ENCODE peak calls at places on chromosomes 6 and 20, in six cellular contexts. One of them, this sample, is unnamed.

GRCh38 chr6:17267586-17267985 is 13.6 kb upstream of the RBM24 start:
- DNase-seq in H9: no peak
- DNase-seq in IMR-90: no peak
- DNase-seq in neuronal stem cell: no peak
- DNase-seq in H1: no peak
- DNase-seq in mesenchymal stem cell: no peak
- DNase-seq in this sample: no peak

GRCh38 chr6:77447254-77447653 is 16.0 kb downstream of the HTR1B start:
- DNase-seq in IMR-90: peak
- DNase-seq in H1: no peak
- DNase-seq in mesenchymal stem cell: peak
- DNase-seq in H9: no peak
- DNase-seq in neuronal stem cell: no peak
- DNase-seq in this sample: no peak

GRCh38 chr6:155678361-155678760 is 222.7 kb upstream of the NOX3 start:
- DNase-seq in H1: no peak
- DNase-seq in mesenchymal stem cell: no peak
- DNase-seq in neuronal stem cell: no peak
- DNase-seq in H9: no peak
- DNase-seq in IMR-90: peak
- DNase-seq in this sample: no peak

GRCh38 chr6:169339731-169340314 is 86.2 kb upstream of the THBS2 start:
- DNase-seq in H9: no peak
- DNase-seq in IMR-90: no peak
- DNase-seq in mesenchymal stem cell: no peak
- DNase-seq in H1: no peak
- DNase-seq in neuronal stem cell: no peak
- DNase-seq in this sample: peak

GRCh38 chr6:168884646-168885086 is 369.0 kb downstream of the THBS2 start:
- DNase-seq in neuronal stem cell: peak
- DNase-seq in IMR-90: peak
- DNase-seq in H9: peak
- DNase-seq in H1: peak
- DNase-seq in mesenchymal stem cell: peak
- DNase-seq in this sample: peak

GRCh38 chr6:24879351-24879750 is 56.4 kb downstream of the RIPOR2 start:
- DNase-seq in neuronal stem cell: no peak
- DNase-seq in H1: no peak
- DNase-seq in mesenchymal stem cell: no peak
- DNase-seq in IMR-90: no peak
- DNase-seq in H9: no peak
- DNase-seq in this sample: peak

GRCh38 chr6:25788305-25788922 is 33.9 kb downstream of the SLC17A4 start:
- DNase-seq in mesenchymal stem cell: peak
- DNase-seq in neuronal stem cell: no peak
- DNase-seq in H1: peak
- DNase-seq in IMR-90: peak
- DNase-seq in H9: peak
- DNase-seq in this sample: peak

GRCh38 chr6:102813489-102814275 is 1420.2 kb downstream of the GRIK2 start:
- DNase-seq in mesenchymal stem cell: no peak
- DNase-seq in H9: no peak
- DNase-seq in H1: no peak
- DNase-seq in IMR-90: no peak
- DNase-seq in neuronal stem cell: no peak
- DNase-seq in this sample: peak

GRCh38 chr6:82589509-82590206 is 226.0 kb downstream of the TPBG start:
- DNase-seq in mesenchymal stem cell: peak
- DNase-seq in IMR-90: peak
- DNase-seq in H1: peak
- DNase-seq in H9: peak
- DNase-seq in neuronal stem cell: peak
- DNase-seq in this sample: peak

GRCh38 chr6:25913741-25914140 is 16.8 kb downstream of the SLC17A2 start:
- DNase-seq in mesenchymal stem cell: no peak
- DNase-seq in IMR-90: no peak
- DNase-seq in H9: no peak
- DNase-seq in H1: no peak
- DNase-seq in neuronal stem cell: no peak
- DNase-seq in this sample: no peak

GRCh38 chr20:47620808-47621805 is 119.4 kb downstream of the NCOA3 start:
- DNase-seq in H1: no peak
- DNase-seq in mesenchymal stem cell: peak
- DNase-seq in IMR-90: peak
- DNase-seq in H9: no peak
- DNase-seq in neuronal stem cell: peak
- DNase-seq in this sample: no peak

GRCh38 chr6:85472744-85473143 is 22.9 kb downstream of the NT5E start:
- DNase-seq in mesenchymal stem cell: peak
- DNase-seq in H9: no peak
- DNase-seq in H1: no peak
- DNase-seq in IMR-90: peak
- DNase-seq in neuronal stem cell: no peak
- DNase-seq in this sample: peak

GRCh38 chr20:5731753-5732366 is 18.3 kb upstream of the SHLD1 start:
- DNase-seq in H1: no peak
- DNase-seq in neuronal stem cell: no peak
- DNase-seq in IMR-90: no peak
- DNase-seq in H9: no peak
- DNase-seq in mesenchymal stem cell: no peak
- DNase-seq in this sample: no peak

GRCh38 chr6:161684721-161685120 is 410.9 kb upstream of the AGPAT4 start:
- DNase-seq in H1: no peak
- DNase-seq in mesenchymal stem cell: no peak
- DNase-seq in neuronal stem cell: no peak
- DNase-seq in IMR-90: no peak
- DNase-seq in H9: no peak
- DNase-seq in this sample: no peak

GRCh38 chr6:43949451-43950110 is 177.7 kb downstream of the MRPL14 start:
- DNase-seq in neuronal stem cell: no peak
- DNase-seq in H9: peak
- DNase-seq in mesenchymal stem cell: peak
- DNase-seq in H1: no peak
- DNase-seq in IMR-90: no peak
- DNase-seq in this sample: no peak

GRCh38 chr20:31363295-31363694 is 5.1 kb upstream of the DEFB118 start:
- DNase-seq in IMR-90: no peak
- DNase-seq in mesenchymal stem cell: no peak
- DNase-seq in H9: no peak
- DNase-seq in neuronal stem cell: no peak
- DNase-seq in H1: no peak
- DNase-seq in this sample: no peak

GRCh38 chr6:12878741-12879140 is 162.2 kb downstream of the PHACTR1 start:
- DNase-seq in H1: no peak
- DNase-seq in mesenchymal stem cell: no peak
- DNase-seq in IMR-90: no peak
- DNase-seq in H9: no peak
- DNase-seq in neuronal stem cell: no peak
- DNase-seq in this sample: no peak

GRCh38 chr6:16276991-16277981 is 38.9 kb downstream of the GMPR start:
- DNase-seq in neuronal stem cell: peak
- DNase-seq in IMR-90: peak
- DNase-seq in mesenchymal stem cell: peak
- DNase-seq in H1: peak
- DNase-seq in H9: peak
- DNase-seq in this sample: peak

GRCh38 chr6:2020909-2021308 is 224.5 kb downstream of the GMDS start:
- DNase-seq in mesenchymal stem cell: no peak
- DNase-seq in neuronal stem cell: no peak
- DNase-seq in H1: no peak
- DNase-seq in H9: no peak
- DNase-seq in IMR-90: peak
- DNase-seq in this sample: no peak

GRCh38 chr6:48706310-48706709 is 595.3 kb upstream of the PTCHD4 start:
- DNase-seq in neuronal stem cell: no peak
- DNase-seq in H9: no peak
- DNase-seq in IMR-90: no peak
- DNase-seq in mesenchymal stem cell: no peak
- DNase-seq in H1: no peak
- DNase-seq in this sample: no peak

GRCh38 chr6:28943557-28944411 is 20.0 kb upstream of the TRIM27 start:
- DNase-seq in H9: peak
- DNase-seq in H1: peak
- DNase-seq in mesenchymal stem cell: peak
- DNase-seq in neuronal stem cell: peak
- DNase-seq in IMR-90: peak
- DNase-seq in this sample: peak

GRCh38 chr6:6610031-6610591 is 21.6 kb downstream of the LY86 start:
- DNase-seq in neuronal stem cell: no peak
- DNase-seq in IMR-90: no peak
- DNase-seq in H1: no peak
- DNase-seq in H9: no peak
- DNase-seq in mesenchymal stem cell: no peak
- DNase-seq in this sample: no peak

GRCh38 chr6:85126448-85127178 is 323.3 kb upstream of the NT5E start:
- DNase-seq in IMR-90: peak
- DNase-seq in mesenchymal stem cell: peak
- DNase-seq in neuronal stem cell: peak
- DNase-seq in H9: peak
- DNase-seq in H1: peak
- DNase-seq in this sample: peak

GRCh38 chr6:111591901-111592461 is 13.7 kb downstream of the TRAF3IP2 start:
- DNase-seq in H1: no peak
- DNase-seq in neuronal stem cell: no peak
- DNase-seq in IMR-90: no peak
- DNase-seq in mesenchymal stem cell: peak
- DNase-seq in H9: no peak
- DNase-seq in this sample: peak

GRCh38 chr6:111591370-111591900 is 14.2 kb downstream of the TRAF3IP2 start:
- DNase-seq in H9: no peak
- DNase-seq in IMR-90: peak
- DNase-seq in mesenchymal stem cell: peak
- DNase-seq in H1: no peak
- DNase-seq in neuronal stem cell: no peak
- DNase-seq in this sample: peak

GRCh38 chr6:111588366-111588765 is 17.3 kb downstream of the TRAF3IP2 start:
- DNase-seq in mesenchymal stem cell: no peak
- DNase-seq in IMR-90: no peak
- DNase-seq in H9: no peak
- DNase-seq in neuronal stem cell: no peak
- DNase-seq in H1: no peak
- DNase-seq in this sample: no peak

GRCh38 chr6:111590209-111590955 is 15.3 kb downstream of the TRAF3IP2 start:
- DNase-seq in IMR-90: peak
- DNase-seq in H9: no peak
- DNase-seq in neuronal stem cell: no peak
- DNase-seq in H1: no peak
- DNase-seq in mesenchymal stem cell: no peak
- DNase-seq in this sample: peak

DNA sequence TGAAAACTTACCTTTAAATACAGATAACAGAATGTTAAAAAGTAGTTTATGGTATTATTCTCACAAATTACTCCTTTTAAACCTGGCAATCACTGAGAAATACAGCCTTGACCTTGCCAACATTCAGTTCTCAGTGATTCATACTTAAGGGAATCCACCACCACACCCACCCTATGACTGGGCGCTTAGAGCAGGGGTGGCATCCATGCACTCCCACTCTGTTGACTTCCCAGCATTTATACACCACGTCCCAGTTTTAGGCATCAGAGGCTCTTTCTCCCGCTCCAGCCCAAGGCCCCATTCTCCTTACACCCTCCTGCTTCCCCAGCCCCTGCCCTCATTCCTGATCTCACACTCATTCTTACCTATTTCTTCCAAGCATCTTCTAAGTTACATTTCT is 16.3 kb downstream of the TRAF3IP2 start:
- DNase-seq in mesenchymal stem cell: peak
- DNase-seq in IMR-90: peak
- DNase-seq in neuronal stem cell: no peak
- DNase-seq in H1: no peak
- DNase-seq in H9: no peak
- DNase-seq in this sample: peak
- H3K14ac ChIP-seq in mesenchymal stem cell: no peak
- H3K14ac ChIP-seq in IMR-90: peak
- H3K14ac ChIP-seq in neuronal stem cell: no peak
- H3K14ac ChIP-seq in H1: no peak
- H3K14ac ChIP-seq in H9: no peak
- H3K14ac ChIP-seq in this sample: no peak

GRCh38 chr20:3195607-3196230 is 8.8 kb downstream of the DDRGK1 start:
- DNase-seq in mesenchymal stem cell: no peak
- DNase-seq in neuronal stem cell: no peak
- DNase-seq in IMR-90: no peak
- DNase-seq in H9: no peak
- DNase-seq in H1: no peak
- DNase-seq in this sample: no peak

GRCh38 chr20:3199976-3200755 is 4.3 kb downstream of the DDRGK1 start:
- DNase-seq in IMR-90: no peak
- DNase-seq in mesenchymal stem cell: no peak
- DNase-seq in H9: no peak
- DNase-seq in H1: no peak
- DNase-seq in neuronal stem cell: no peak
- DNase-seq in this sample: no peak

GRCh38 chr20:3202965-3203314 is 1.5 kb downstream of the DDRGK1 start:
- DNase-seq in neuronal stem cell: no peak
- DNase-seq in H1: no peak
- DNase-seq in IMR-90: no peak
- DNase-seq in H9: no peak
- DNase-seq in mesenchymal stem cell: no peak
- DNase-seq in this sample: no peak

GRCh38 chr20:3203315-3204123 is 963 bp downstream of the DDRGK1 start:
- DNase-seq in H9: no peak
- DNase-seq in mesenchymal stem cell: peak
- DNase-seq in H1: no peak
- DNase-seq in IMR-90: no peak
- DNase-seq in neuronal stem cell: no peak
- DNase-seq in this sample: peak

GRCh38 chr20:3199206-3199605 is 5.3 kb downstream of the DDRGK1 start:
- DNase-seq in H9: no peak
- DNase-seq in mesenchymal stem cell: no peak
- DNase-seq in H1: no peak
- DNase-seq in IMR-90: no peak
- DNase-seq in neuronal stem cell: no peak
- DNase-seq in this sample: no peak
- H2AK5ac ChIP-seq in H9: no peak
- H2AK5ac ChIP-seq in mesenchymal stem cell: no peak
- H2AK5ac ChIP-seq in H1: no peak
- H2AK5ac ChIP-seq in IMR-90: no peak
- H2AK5ac ChIP-seq in neuronal stem cell: no peak
- H2AK5ac ChIP-seq in this sample: no peak

GRCh38 chr6:4925580-4925979 is 78.3 kb downstream of the RPP40 start:
- DNase-seq in H1: no peak
- DNase-seq in mesenchymal stem cell: no peak
- DNase-seq in H9: peak
- DNase-seq in neuronal stem cell: no peak
- DNase-seq in IMR-90: no peak
- DNase-seq in this sample: no peak
- H3K14ac ChIP-seq in H1: no peak
- H3K14ac ChIP-seq in mesenchymal stem cell: no peak
- H3K14ac ChIP-seq in H9: no peak
- H3K14ac ChIP-seq in neuronal stem cell: peak
- H3K14ac ChIP-seq in IMR-90: no peak
- H3K14ac ChIP-seq in this sample: no peak

DNA sequence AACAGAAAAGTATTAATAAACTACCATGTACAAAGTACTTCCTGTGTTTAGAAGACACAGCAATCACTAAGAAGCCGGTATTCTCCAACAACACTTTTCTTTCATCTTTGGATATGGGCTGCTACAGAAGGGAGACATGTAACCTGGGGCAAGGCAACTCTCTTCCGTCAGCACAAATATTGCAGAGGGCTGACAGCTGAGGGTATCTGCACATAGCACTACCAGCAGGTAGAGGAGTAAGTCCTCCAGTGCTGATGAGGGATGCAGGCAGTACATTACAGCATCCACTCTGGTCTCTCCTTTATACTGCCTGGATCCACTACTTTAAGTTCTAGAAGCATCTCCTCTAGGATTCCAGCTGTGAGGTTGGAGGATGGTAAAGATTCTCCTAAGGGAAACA is 110.5 kb upstream of the ADGRF1 start:
- DNase-seq in IMR-90: no peak
- DNase-seq in H1: no peak
- DNase-seq in neuronal stem cell: no peak
- DNase-seq in H9: no peak
- DNase-seq in mesenchymal stem cell: peak
- DNase-seq in this sample: peak
- H2AK5ac ChIP-seq in IMR-90: peak
- H2AK5ac ChIP-seq in H1: no peak
- H2AK5ac ChIP-seq in neuronal stem cell: no peak
- H2AK5ac ChIP-seq in H9: no peak
- H2AK5ac ChIP-seq in mesenchymal stem cell: peak
- H2AK5ac ChIP-seq in this sample: no peak

This sample was measured in trophoblast cell.